ENCODE peak calls at places on chromosome 17, in nine cellular contexts. One of them, this sample, is unnamed.

GRCh38 chr17:21199311-21199710 is 14.7 kb downstream of the TMEM11 start:
- DNase-seq in adrenal gland: no peak
- DNase-seq in naive thymus-derived CD4-positive, alpha-beta T cell: no peak
- DNase-seq in iPS DF 6.9: no peak
- DNase-seq in Panc1: no peak
- DNase-seq in adipocyte: peak
- DNase-seq in right lobe of liver: no peak
- DNase-seq in H7: peak
- DNase-seq in CD8-positive, alpha-beta T cell: no peak
- DNase-seq in this sample: no peak

GRCh38 chr17:17343160-17343735 is 40.1 kb downstream of the NT5M start:
- DNase-seq in adrenal gland: no peak
- DNase-seq in naive thymus-derived CD4-positive, alpha-beta T cell: no peak
- DNase-seq in iPS DF 6.9: no peak
- DNase-seq in Panc1: no peak
- DNase-seq in adipocyte: no peak
- DNase-seq in right lobe of liver: peak
- DNase-seq in H7: no peak
- DNase-seq in CD8-positive, alpha-beta T cell: no peak
- DNase-seq in this sample: no peak

GRCh38 chr17:18966831-18967624 is 15.1 kb downstream of the SLC5A10 start:
- DNase-seq in adrenal gland: no peak
- DNase-seq in naive thymus-derived CD4-positive, alpha-beta T cell: no peak
- DNase-seq in iPS DF 6.9: peak
- DNase-seq in Panc1: no peak
- DNase-seq in adipocyte: peak
- DNase-seq in right lobe of liver: peak
- DNase-seq in H7: peak
- DNase-seq in CD8-positive, alpha-beta T cell: no peak
- DNase-seq in this sample: no peak

GRCh38 chr17:48055531-48056245 is 7.5 kb downstream of the NFE2L1 start:
- DNase-seq in adrenal gland: no peak
- DNase-seq in naive thymus-derived CD4-positive, alpha-beta T cell: no peak
- DNase-seq in iPS DF 6.9: peak
- DNase-seq in Panc1: no peak
- DNase-seq in adipocyte: peak
- DNase-seq in right lobe of liver: no peak
- DNase-seq in H7: peak
- DNase-seq in CD8-positive, alpha-beta T cell: no peak
- DNase-seq in this sample: no peak

GRCh38 chr17:62995377-62995885 is 29.4 kb downstream of the TANC2 start:
- DNase-seq in adrenal gland: peak
- DNase-seq in naive thymus-derived CD4-positive, alpha-beta T cell: no peak
- DNase-seq in iPS DF 6.9: no peak
- DNase-seq in Panc1: no peak
- DNase-seq in adipocyte: peak
- DNase-seq in right lobe of liver: no peak
- DNase-seq in H7: peak
- DNase-seq in CD8-positive, alpha-beta T cell: no peak
- DNase-seq in this sample: peak

GRCh38 chr17:63430223-63430622 is 15.9 kb downstream of the CYB561 start:
- DNase-seq in adrenal gland: no peak
- DNase-seq in naive thymus-derived CD4-positive, alpha-beta T cell: no peak
- DNase-seq in iPS DF 6.9: no peak
- DNase-seq in Panc1: no peak
- DNase-seq in adipocyte: no peak
- DNase-seq in right lobe of liver: no peak
- DNase-seq in H7: no peak
- DNase-seq in CD8-positive, alpha-beta T cell: no peak
- DNase-seq in this sample: no peak

GRCh38 chr17:4533522-4534502 is 21.4 kb downstream of the MYBBP1A start:
- DNase-seq in adrenal gland: no peak
- DNase-seq in naive thymus-derived CD4-positive, alpha-beta T cell: no peak
- DNase-seq in iPS DF 6.9: no peak
- DNase-seq in Panc1: no peak
- DNase-seq in adipocyte: no peak
- DNase-seq in right lobe of liver: peak
- DNase-seq in H7: peak
- DNase-seq in CD8-positive, alpha-beta T cell: no peak
- DNase-seq in this sample: peak

GRCh38 chr17:55089955-55090573 is 121.5 kb downstream of the STXBP4 start:
- DNase-seq in adrenal gland: no peak
- DNase-seq in naive thymus-derived CD4-positive, alpha-beta T cell: no peak
- DNase-seq in iPS DF 6.9: no peak
- DNase-seq in Panc1: no peak
- DNase-seq in adipocyte: peak
- DNase-seq in right lobe of liver: no peak
- DNase-seq in H7: no peak
- DNase-seq in CD8-positive, alpha-beta T cell: peak
- DNase-seq in this sample: peak

GRCh38 chr17:37466471-37466870 is 23.2 kb upstream of the DUSP14 start:
- DNase-seq in adrenal gland: no peak
- DNase-seq in naive thymus-derived CD4-positive, alpha-beta T cell: no peak
- DNase-seq in iPS DF 6.9: no peak
- DNase-seq in Panc1: no peak
- DNase-seq in adipocyte: no peak
- DNase-seq in right lobe of liver: no peak
- DNase-seq in H7: no peak
- DNase-seq in CD8-positive, alpha-beta T cell: no peak
- DNase-seq in this sample: no peak

GRCh38 chr17:20293501-20293900 is 173.8 kb downstream of the LGALS9B start:
- DNase-seq in adrenal gland: no peak
- DNase-seq in naive thymus-derived CD4-positive, alpha-beta T cell: no peak
- DNase-seq in iPS DF 6.9: no peak
- DNase-seq in Panc1: no peak
- DNase-seq in adipocyte: no peak
- DNase-seq in right lobe of liver: no peak
- DNase-seq in H7: no peak
- DNase-seq in CD8-positive, alpha-beta T cell: no peak
- DNase-seq in this sample: no peak

GRCh38 chr17:39563476-39563875 is 44.2 kb downstream of the NEUROD2 start:
- DNase-seq in adrenal gland: peak
- DNase-seq in naive thymus-derived CD4-positive, alpha-beta T cell: no peak
- DNase-seq in iPS DF 6.9: no peak
- DNase-seq in Panc1: no peak
- DNase-seq in adipocyte: no peak
- DNase-seq in right lobe of liver: no peak
- DNase-seq in H7: peak
- DNase-seq in CD8-positive, alpha-beta T cell: no peak
- DNase-seq in this sample: no peak

GRCh38 chr17:7750321-7750821 is 32.8 kb downstream of the DNAH2 start:
- DNase-seq in adrenal gland: no peak
- DNase-seq in naive thymus-derived CD4-positive, alpha-beta T cell: no peak
- DNase-seq in iPS DF 6.9: no peak
- DNase-seq in Panc1: no peak
- DNase-seq in adipocyte: peak
- DNase-seq in right lobe of liver: no peak
- DNase-seq in H7: no peak
- DNase-seq in CD8-positive, alpha-beta T cell: no peak
- DNase-seq in this sample: no peak

GRCh38 chr17:15457723-15458094 is 9.7 kb downstream of the CDRT4 start:
- DNase-seq in adrenal gland: no peak
- DNase-seq in naive thymus-derived CD4-positive, alpha-beta T cell: no peak
- DNase-seq in iPS DF 6.9: no peak
- DNase-seq in Panc1: no peak
- DNase-seq in adipocyte: no peak
- DNase-seq in right lobe of liver: no peak
- DNase-seq in H7: no peak
- DNase-seq in CD8-positive, alpha-beta T cell: no peak
- DNase-seq in this sample: no peak
- H3K4me3 ChIP-seq in adrenal gland: no peak
- H3K4me3 ChIP-seq in naive thymus-derived CD4-positive, alpha-beta T cell: no peak
- H3K4me3 ChIP-seq in iPS DF 6.9: no peak
- H3K4me3 ChIP-seq in Panc1: no peak
- H3K4me3 ChIP-seq in adipocyte: peak
- H3K4me3 ChIP-seq in right lobe of liver: no peak
- H3K4me3 ChIP-seq in H7: no peak
- H3K4me3 ChIP-seq in CD8-positive, alpha-beta T cell: no peak
- H3K4me3 ChIP-seq in this sample: peak

GRCh38 chr17:1413281-1413791 is 13.3 kb upstream of the YWHAE start:
- DNase-seq in adrenal gland: peak
- DNase-seq in naive thymus-derived CD4-positive, alpha-beta T cell: no peak
- DNase-seq in iPS DF 6.9: no peak
- DNase-seq in Panc1: peak
- DNase-seq in adipocyte: peak
- DNase-seq in right lobe of liver: peak
- DNase-seq in H7: no peak
- DNase-seq in CD8-positive, alpha-beta T cell: no peak
- DNase-seq in this sample: no peak
- H3K4me3 ChIP-seq in adrenal gland: no peak
- H3K4me3 ChIP-seq in naive thymus-derived CD4-positive, alpha-beta T cell: no peak
- H3K4me3 ChIP-seq in iPS DF 6.9: no peak
- H3K4me3 ChIP-seq in Panc1: no peak
- H3K4me3 ChIP-seq in adipocyte: no peak
- H3K4me3 ChIP-seq in right lobe of liver: no peak
- H3K4me3 ChIP-seq in H7: no peak
- H3K4me3 ChIP-seq in CD8-positive, alpha-beta T cell: no peak
- H3K4me3 ChIP-seq in this sample: no peak

GRCh38 chr17:81097134-81097942 is 62.4 kb downstream of the BAIAP2 start:
- DNase-seq in adrenal gland: peak
- DNase-seq in naive thymus-derived CD4-positive, alpha-beta T cell: no peak
- DNase-seq in iPS DF 6.9: no peak
- DNase-seq in Panc1: no peak
- DNase-seq in adipocyte: peak
- DNase-seq in right lobe of liver: no peak
- DNase-seq in H7: peak
- DNase-seq in CD8-positive, alpha-beta T cell: peak
- DNase-seq in this sample: no peak
- H3K4me3 ChIP-seq in adrenal gland: peak
- H3K4me3 ChIP-seq in naive thymus-derived CD4-positive, alpha-beta T cell: no peak
- H3K4me3 ChIP-seq in iPS DF 6.9: no peak
- H3K4me3 ChIP-seq in Panc1: no peak
- H3K4me3 ChIP-seq in adipocyte: peak
- H3K4me3 ChIP-seq in right lobe of liver: no peak
- H3K4me3 ChIP-seq in H7: no peak
- H3K4me3 ChIP-seq in CD8-positive, alpha-beta T cell: no peak
- H3K4me3 ChIP-seq in this sample: no peak

GRCh38 chr17:36082062-36082461 is 7.9 kb downstream of the CCL3 start:
- DNase-seq in adrenal gland: no peak
- DNase-seq in naive thymus-derived CD4-positive, alpha-beta T cell: no peak
- DNase-seq in iPS DF 6.9: no peak
- DNase-seq in Panc1: no peak
- DNase-seq in adipocyte: no peak
- DNase-seq in right lobe of liver: no peak
- DNase-seq in H7: no peak
- DNase-seq in CD8-positive, alpha-beta T cell: no peak
- DNase-seq in this sample: no peak
- H3K4me3 ChIP-seq in adrenal gland: no peak
- H3K4me3 ChIP-seq in naive thymus-derived CD4-positive, alpha-beta T cell: no peak
- H3K4me3 ChIP-seq in iPS DF 6.9: no peak
- H3K4me3 ChIP-seq in Panc1: no peak
- H3K4me3 ChIP-seq in adipocyte: no peak
- H3K4me3 ChIP-seq in right lobe of liver: no peak
- H3K4me3 ChIP-seq in H7: no peak
- H3K4me3 ChIP-seq in CD8-positive, alpha-beta T cell: no peak
- H3K4me3 ChIP-seq in this sample: no peak

DNA sequence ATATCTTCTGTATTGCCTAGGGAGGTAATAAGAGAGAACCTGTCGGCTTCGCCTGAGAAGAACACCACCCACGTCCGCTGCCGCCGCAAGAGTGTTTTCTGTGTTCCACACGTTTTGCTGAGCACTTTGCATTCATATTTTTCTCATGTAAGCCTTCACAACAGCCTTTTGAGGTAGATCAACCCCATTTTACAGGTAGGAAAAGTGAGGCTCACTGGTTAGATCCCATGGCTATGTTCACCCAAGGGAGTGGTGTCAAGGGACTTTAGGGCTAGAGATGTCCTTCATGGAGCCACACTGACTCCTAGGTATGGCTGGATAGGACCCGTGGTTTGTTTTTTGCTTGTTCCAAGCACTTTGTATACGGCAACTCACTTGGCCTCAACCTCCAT is 87.0 kb upstream of the LGALS9 start:
- DNase-seq in adrenal gland: no peak
- DNase-seq in naive thymus-derived CD4-positive, alpha-beta T cell: no peak
- DNase-seq in iPS DF 6.9: no peak
- DNase-seq in Panc1: no peak
- DNase-seq in adipocyte: no peak
- DNase-seq in right lobe of liver: no peak
- DNase-seq in H7: no peak
- DNase-seq in CD8-positive, alpha-beta T cell: no peak
- DNase-seq in this sample: no peak
- H3K4me3 ChIP-seq in adrenal gland: no peak
- H3K4me3 ChIP-seq in naive thymus-derived CD4-positive, alpha-beta T cell: no peak
- H3K4me3 ChIP-seq in iPS DF 6.9: no peak
- H3K4me3 ChIP-seq in Panc1: no peak
- H3K4me3 ChIP-seq in adipocyte: no peak
- H3K4me3 ChIP-seq in right lobe of liver: no peak
- H3K4me3 ChIP-seq in H7: no peak
- H3K4me3 ChIP-seq in CD8-positive, alpha-beta T cell: no peak
- H3K4me3 ChIP-seq in this sample: no peak

GRCh38 chr17:5583426-5584382 is 605 bp downstream of the NLRP1 start:
- DNase-seq in adrenal gland: no peak
- DNase-seq in naive thymus-derived CD4-positive, alpha-beta T cell: no peak
- DNase-seq in iPS DF 6.9: no peak
- DNase-seq in Panc1: no peak
- DNase-seq in adipocyte: no peak
- DNase-seq in right lobe of liver: no peak
- DNase-seq in H7: no peak
- DNase-seq in CD8-positive, alpha-beta T cell: no peak
- DNase-seq in this sample: no peak
- H3K4me3 ChIP-seq in adrenal gland: peak
- H3K4me3 ChIP-seq in naive thymus-derived CD4-positive, alpha-beta T cell: peak
- H3K4me3 ChIP-seq in iPS DF 6.9: no peak
- H3K4me3 ChIP-seq in Panc1: no peak
- H3K4me3 ChIP-seq in adipocyte: peak
- H3K4me3 ChIP-seq in right lobe of liver: peak
- H3K4me3 ChIP-seq in H7: no peak
- H3K4me3 ChIP-seq in CD8-positive, alpha-beta T cell: peak
- H3K4me3 ChIP-seq in this sample: peak

DNA sequence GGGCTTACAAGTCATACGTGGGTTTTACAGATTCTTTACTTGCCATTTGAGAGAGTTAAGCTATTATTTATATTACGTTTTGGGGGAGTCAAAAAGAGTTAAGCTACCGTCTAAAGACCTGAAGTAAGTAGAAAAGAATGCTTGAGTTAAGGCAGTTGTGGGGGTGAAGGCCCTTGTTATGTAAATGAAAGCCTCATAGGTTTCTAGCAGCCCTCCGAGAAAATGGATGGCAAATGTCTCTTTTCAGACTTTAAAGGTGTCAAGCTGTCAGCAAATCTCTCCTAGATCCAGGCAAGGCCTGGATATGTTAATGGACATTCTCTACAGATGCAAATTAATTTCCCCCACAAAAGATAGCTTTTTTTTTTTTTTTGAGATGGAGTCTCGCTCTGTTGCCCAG is 7.2 kb upstream of the EIF4A3 start:
- DNase-seq in adrenal gland: no peak
- DNase-seq in naive thymus-derived CD4-positive, alpha-beta T cell: no peak
- DNase-seq in iPS DF 6.9: no peak
- DNase-seq in Panc1: no peak
- DNase-seq in adipocyte: no peak
- DNase-seq in right lobe of liver: no peak
- DNase-seq in H7: no peak
- DNase-seq in CD8-positive, alpha-beta T cell: no peak
- DNase-seq in this sample: no peak
- H3K4me3 ChIP-seq in adrenal gland: no peak
- H3K4me3 ChIP-seq in naive thymus-derived CD4-positive, alpha-beta T cell: no peak
- H3K4me3 ChIP-seq in iPS DF 6.9: no peak
- H3K4me3 ChIP-seq in Panc1: no peak
- H3K4me3 ChIP-seq in adipocyte: no peak
- H3K4me3 ChIP-seq in right lobe of liver: no peak
- H3K4me3 ChIP-seq in H7: no peak
- H3K4me3 ChIP-seq in CD8-positive, alpha-beta T cell: no peak
- H3K4me3 ChIP-seq in this sample: no peak

GRCh38 chr17:65594585-65594940 is 33.1 kb upstream of the AXIN2 start:
- DNase-seq in adrenal gland: no peak
- DNase-seq in naive thymus-derived CD4-positive, alpha-beta T cell: no peak
- DNase-seq in iPS DF 6.9: no peak
- DNase-seq in Panc1: no peak
- DNase-seq in adipocyte: no peak
- DNase-seq in right lobe of liver: no peak
- DNase-seq in H7: peak
- DNase-seq in CD8-positive, alpha-beta T cell: no peak
- DNase-seq in this sample: no peak
- H3K4me3 ChIP-seq in adrenal gland: no peak
- H3K4me3 ChIP-seq in naive thymus-derived CD4-positive, alpha-beta T cell: peak
- H3K4me3 ChIP-seq in iPS DF 6.9: no peak
- H3K4me3 ChIP-seq in Panc1: no peak
- H3K4me3 ChIP-seq in adipocyte: peak
- H3K4me3 ChIP-seq in right lobe of liver: no peak
- H3K4me3 ChIP-seq in H7: no peak
- H3K4me3 ChIP-seq in CD8-positive, alpha-beta T cell: peak
- H3K4me3 ChIP-seq in this sample: no peak

This sample was measured in Jurkat, Clone E6-1.